ENCODE peak calls at places on chromosome 13, in four cellular contexts. W is HL-60, X is K562, D is GM12878. C is an unnamed sample.

GRCh38 chr13:83780201-83780600 is 102.1 kb downstream of the SLITRK1 start:
- DNase-seq in W (peak; percentile 0), D (no peak), X (peak; percentile 4), C (no peak)

GRCh38 chr13:75787249-75787940 is 151.3 kb downstream of the LMO7 start:
- DNase-seq in W (no peak), X (no peak), D (no peak), C (no peak)

GRCh38 chr13:75353786-75354193 is 128.2 kb downstream of the TBC1D4 start:
- DNase-seq in D (no peak), W (no peak), X (no peak), C (no peak)

GRCh38 chr13:29684441-29684840 is 89.0 kb upstream of the SLC7A1 start:
- DNase-seq in X (no peak), W (no peak), D (no peak), C (no peak)

GRCh38 chr13:79870766-79871165 is 389.8 kb downstream of the NDFIP2 start:
- DNase-seq in W (no peak), D (no peak), X (no peak), C (no peak)

GRCh38 chr13:98571955-98572662 is 4.8 kb downstream of the STK24 start:
- DNase-seq in X (no peak), D (no peak), W (no peak), C (no peak)

GRCh38 chr13:33307820-33308219 is 22.3 kb upstream of the STARD13 start:
- DNase-seq in D (no peak), W (no peak), X (no peak), C (no peak)

GRCh38 chr13:109979186-109979585 is 192.8 kb upstream of the IRS2 start:
- DNase-seq in X (no peak), D (no peak), W (no peak), C (no peak)

GRCh38 chr13:93535256-93535655 is 308.6 kb downstream of the GPC6 start:
- DNase-seq in W (no peak), D (no peak), X (no peak), C (no peak)

GRCh38 chr13:45138282-45138681 is 18.0 kb downstream of the GTF2F2 start:
- DNase-seq in W (no peak), X (no peak), D (no peak), C (no peak)

GRCh38 chr13:70432276-70432805 is 324.1 kb upstream of the KLHL1 start:
- DNase-seq in D (no peak), X (no peak), W (no peak), C (no peak)

DNA sequence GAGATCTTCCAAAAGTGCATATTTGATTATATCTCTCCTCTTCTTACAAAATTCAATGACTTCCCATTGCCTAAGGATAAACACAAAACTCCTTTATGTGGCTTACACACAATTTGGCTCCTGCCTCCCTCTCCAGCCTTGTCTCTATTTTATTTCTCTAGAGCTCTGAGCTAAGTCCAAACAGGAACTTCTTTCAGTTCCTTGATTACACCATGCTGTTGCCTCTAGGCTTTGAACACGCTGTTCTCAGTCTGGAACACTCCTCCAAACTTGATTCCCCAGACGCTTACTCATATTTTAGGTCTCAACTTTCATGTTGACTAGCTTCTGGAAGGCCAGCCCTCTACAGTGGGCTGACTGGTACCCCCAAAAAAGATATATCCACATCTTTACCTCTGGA is 258.5 kb downstream of the COG6 start:
- DNase-seq in W (no peak), D (no peak), X (no peak), C (no peak)
- TF ChIP-seq SPI1 in W (no peak), D (no peak), X (no peak), C (no peak)

DNA sequence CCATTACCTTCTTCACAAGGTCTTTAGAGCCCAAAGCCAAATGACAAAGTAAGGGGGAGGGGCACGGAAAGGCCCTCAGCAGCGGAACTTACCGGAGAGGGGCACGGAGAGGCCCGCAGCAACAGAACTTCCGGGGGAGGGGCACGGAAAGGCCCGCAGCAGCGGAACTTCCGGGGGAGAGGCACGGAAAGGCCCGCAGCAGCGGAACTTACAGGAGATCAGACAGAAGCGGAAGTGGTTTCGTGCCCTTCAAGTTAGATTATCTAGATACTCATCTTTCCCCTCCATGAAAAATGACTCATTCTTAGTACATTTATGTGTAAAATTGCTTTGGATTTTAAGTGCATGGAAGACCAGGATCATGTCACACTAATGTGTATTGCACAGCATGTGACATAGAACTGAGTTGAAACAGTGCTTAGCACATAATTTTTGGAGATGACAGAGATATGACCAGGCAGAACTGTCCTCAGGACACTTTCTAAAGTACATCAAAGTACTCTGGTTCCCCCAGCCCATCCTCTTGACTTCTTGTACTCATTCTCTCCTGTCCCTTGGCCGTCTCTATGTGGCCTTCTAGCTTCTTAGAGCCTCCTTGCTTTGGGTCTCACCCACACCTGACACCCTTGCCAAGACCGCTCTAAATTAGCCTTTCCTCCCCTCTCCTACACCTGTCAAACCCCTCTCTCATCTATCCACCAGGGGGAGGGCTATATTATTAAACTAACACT is 25.7 kb upstream of the TPTE2 start:
- DNase-seq in W (peak; percentile 87), X (peak; percentile 23), D (peak; percentile 65), C (peak; percentile 50)
- TF ChIP-seq SPI1 in W (peak; percentile 93), X (peak; percentile 73), D (peak; percentile 83), C (peak; percentile 86)

DNA sequence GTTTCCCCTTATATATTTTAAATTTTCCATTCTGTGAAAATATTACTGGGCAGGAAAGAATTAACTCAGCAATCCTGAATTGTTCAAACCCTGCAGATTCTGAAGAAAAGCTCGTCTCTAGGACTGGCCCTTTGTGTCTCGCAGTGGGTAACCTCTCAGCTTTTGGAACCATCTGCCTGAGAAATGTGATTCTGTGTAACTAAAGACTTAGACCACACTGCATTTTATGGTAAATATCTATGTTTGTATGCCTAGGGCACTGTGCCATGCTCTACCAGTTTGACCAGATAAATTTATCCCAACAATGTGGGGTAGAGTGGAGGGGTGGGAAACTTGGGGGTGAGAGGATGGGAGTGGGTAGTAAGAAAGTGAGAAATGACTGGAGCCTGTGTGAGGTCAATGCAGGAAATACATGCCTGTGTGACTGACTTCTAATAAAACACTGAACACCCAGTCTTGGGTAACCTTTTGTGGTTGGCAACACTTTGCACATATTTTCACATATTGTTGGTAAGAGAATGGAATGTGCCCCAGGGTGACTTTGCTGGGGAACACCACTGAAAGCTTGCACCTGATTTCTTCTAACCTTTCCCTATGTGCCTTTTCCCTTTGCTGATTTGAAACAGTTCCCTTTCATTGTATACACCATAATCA is 1181.9 kb downstream of the OLFM4 start:
- DNase-seq in X (no peak), D (no peak), W (no peak), C (no peak)
- TF ChIP-seq SPI1 in X (no peak), D (no peak), W (no peak), C (no peak)

GRCh38 chr13:35891486-35891885 is 239.7 kb downstream of the DCLK1 start:
- DNase-seq in X (no peak), W (no peak), D (no peak), C (no peak)
- TF ChIP-seq SPI1 in X (no peak), W (no peak), D (no peak), C (no peak)

DNA sequence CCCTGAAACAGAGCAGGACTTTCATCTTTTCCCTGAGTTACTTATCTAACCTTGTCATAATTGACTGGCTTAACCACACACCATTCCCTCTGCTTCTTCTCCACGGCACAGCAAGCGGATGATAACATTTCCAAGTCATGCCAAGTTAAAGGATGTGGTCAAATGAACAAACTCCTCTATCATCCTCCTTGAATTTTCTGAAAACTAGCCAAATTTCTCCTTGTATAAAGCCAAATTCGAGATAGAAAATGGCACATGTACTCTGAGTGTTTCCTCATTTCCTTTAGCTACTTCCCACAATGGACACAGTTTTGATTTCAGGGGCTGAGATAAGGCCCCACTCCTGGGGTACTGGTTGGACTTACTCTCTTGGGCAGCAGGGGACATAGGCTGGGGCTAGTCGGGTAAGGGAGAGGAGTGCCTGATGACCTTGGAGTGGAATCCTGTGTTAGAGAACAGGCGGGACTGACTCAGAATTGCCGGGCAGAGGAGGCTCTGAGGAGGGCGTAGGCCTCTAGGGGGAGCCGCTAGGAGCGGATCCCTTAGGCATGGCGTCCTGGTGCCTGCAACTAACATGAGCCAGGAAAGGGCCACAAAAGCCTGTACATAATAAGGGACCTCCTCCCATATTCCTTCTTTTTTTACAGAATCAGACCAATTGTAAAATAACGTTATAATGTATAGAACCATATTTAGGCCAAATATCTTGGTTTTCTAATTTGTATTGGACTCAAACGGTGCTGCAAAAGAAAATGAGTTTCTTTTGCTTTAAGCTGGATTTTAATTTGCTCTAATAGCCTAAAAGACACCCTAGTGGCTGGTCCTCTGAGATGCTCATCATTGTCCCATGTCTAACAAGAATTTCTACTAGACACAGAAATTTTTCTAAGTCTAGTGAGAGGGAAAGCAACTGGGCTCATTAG is 20.4 kb upstream of the TMTC4 start:
- DNase-seq in X (peak; percentile 74), W (no peak), D (no peak), C (no peak)
- TF ChIP-seq SPI1 in X (no peak), W (no peak), D (no peak), C (no peak)